ENCODE peak calls at places on chromosomes 3 and 15, in seven cellular contexts. W is A172; Z is effector memory CD8-positive, alpha-beta T cell; I is psoas muscle; N is Daoy; T is body of pancreas; D is HTR-8/SVneo. L is an unnamed sample.

GRCh38 chr3:126352476-126353454 is 4.4 kb downstream of the KLF15 start:
- DNase-seq in Z (no peak), N (no peak), W (no peak), T (peak), D (no peak), I (peak), L (no peak)

GRCh38 chr15:33098082-33099058 is 96.1 kb downstream of the FMN1 start:
- DNase-seq in Z (no peak), T (no peak), D (peak), N (peak), I (no peak), W (peak), L (peak)

GRCh38 chr3:13483286-13483685 is 3.2 kb downstream of the HDAC11 start:
- DNase-seq in W (no peak), N (no peak), T (no peak), Z (no peak), I (peak), D (no peak), L (no peak)

GRCh38 chr3:87207500-87207899 is 19.6 kb upstream of the CHMP2B start:
- DNase-seq in N (no peak), W (peak), Z (no peak), D (peak), I (no peak), T (no peak), L (no peak)

GRCh38 chr3:146948985-146949384 is 343.8 kb upstream of the PLSCR5 start:
- DNase-seq in T (no peak), Z (no peak), W (no peak), D (no peak), I (no peak), N (no peak), L (no peak)

GRCh38 chr3:73605388-73605787 is 19.4 kb downstream of the PDZRN3 start:
- DNase-seq in T (no peak), Z (no peak), I (no peak), W (no peak), N (no peak), D (no peak), L (no peak)

GRCh38 chr3:52532517-52532837 is 1.2 kb downstream of the NT5DC2 start:
- DNase-seq in N (peak), D (peak), I (peak), W (peak), Z (peak), T (no peak), L (no peak)

GRCh38 chr3:42070089-42070885 is 20.9 kb upstream of the TRAK1 start:
- DNase-seq in D (no peak), W (peak), I (no peak), T (no peak), N (no peak), Z (no peak), L (no peak)

GRCh38 chr15:100580414-100580813 is 21.6 kb downstream of the LINS1 start:
- DNase-seq in I (no peak), Z (no peak), T (no peak), N (no peak), W (no peak), D (no peak), L (no peak)

GRCh38 chr3:13018561-13019242 is 54.5 kb downstream of the IQSEC1 start:
- DNase-seq in T (no peak), Z (no peak), N (no peak), I (peak), D (no peak), W (no peak), L (no peak)

GRCh38 chr3:46076606-46077005 is 49.3 kb upstream of the XCR1 start:
- DNase-seq in N (no peak), W (no peak), T (no peak), I (no peak), D (no peak), Z (no peak), L (no peak)

GRCh38 chr3:40518848-40519247 is 5.9 kb upstream of the ZNF621 start:
- DNase-seq in I (no peak), Z (no peak), N (no peak), T (no peak), D (no peak), W (no peak), L (no peak)

GRCh38 chr3:104596551-104596950 is 770.2 kb upstream of the ALCAM start:
- DNase-seq in T (no peak), N (no peak), Z (no peak), I (no peak), D (peak), W (peak), L (peak)

GRCh38 chr3:38643592-38643991 is 5.9 kb downstream of the SCN5A start:
- DNase-seq in Z (no peak), W (no peak), D (no peak), T (no peak), I (no peak), N (no peak), L (no peak)

GRCh38 chr15:69540622-69541021 is 88.0 kb downstream of the RPLP1 start:
- DNase-seq in N (no peak), Z (no peak), D (no peak), W (no peak), I (peak), T (no peak), L (no peak)

GRCh38 chr3:156691920-156692319 is 17.5 kb downstream of the TIPARP start:
- DNase-seq in D (peak), Z (no peak), W (peak), N (peak), T (no peak), I (no peak), L (no peak)

GRCh38 chr3:38149701-38150100 is 11.2 kb downstream of the MYD88 start:
- DNase-seq in W (no peak), T (no peak), Z (no peak), N (no peak), D (no peak), I (no peak), L (no peak)

GRCh38 chr3:52093751-52094525 is 37.6 kb upstream of the DUSP7 start:
- DNase-seq in T (no peak), Z (no peak), I (peak), D (peak), N (peak), W (peak), L (peak)

GRCh38 chr3:30538787-30539186 is 67.6 kb upstream of the TGFBR2 start:
- DNase-seq in I (no peak), W (peak), Z (no peak), D (peak), T (no peak), N (peak), L (peak)

GRCh38 chr15:48388017-48388936 is 57.0 kb downstream of the DUT start:
- DNase-seq in I (no peak), D (no peak), N (peak), W (peak), T (no peak), Z (no peak), L (no peak)

GRCh38 chr15:66294157-66294931 is 976 bp downstream of the DIS3L start:
- DNase-seq in Z (peak), W (peak), T (peak), N (peak), D (peak), I (no peak), L (peak)

GRCh38 chr15:66841953-66842681 is 140.1 kb downstream of the SMAD6 start:
- DNase-seq in I (peak), D (peak), N (peak), T (peak), Z (no peak), W (peak), L (peak)

GRCh38 chr3:25768851-25769250 is 14.4 kb downstream of the NGLY1 start:
- DNase-seq in Z (no peak), I (no peak), T (no peak), W (no peak), N (no peak), D (no peak), L (no peak)

GRCh38 chr3:62749130-62749529 is 126.1 kb downstream of the CADPS start:
- DNase-seq in N (no peak), Z (no peak), W (no peak), I (no peak), T (no peak), D (no peak), L (no peak)

GRCh38 chr3:172859035-172859434 is 108.5 kb downstream of the ECT2 start:
- DNase-seq in I (no peak), D (no peak), N (peak), Z (no peak), T (no peak), W (peak), L (no peak)

GRCh38 chr3:79019137-79019923 is 748.5 kb downstream of the ROBO1 start:
- DNase-seq in N (peak), D (peak), I (peak), T (peak), Z (no peak), W (peak), L (peak)

GRCh38 chr3:42084593-42084992 is 6.6 kb upstream of the TRAK1 start:
- DNase-seq in T (no peak), D (no peak), Z (no peak), N (no peak), I (no peak), W (no peak), L (no peak)

L was measured in kidney glomerular epithelial cell.